ENCODE peak calls at places on chromosomes 2 and 18, in four cellular contexts. L is gastrocnemius medialis, H is stomach, T is retinal pigment epithelial cell. S is an unnamed sample.

GRCh38 chr2:134359367-134360081 is 105.7 kb downstream of the MGAT5 start:
- DNase-seq in L (no peak), H (no peak), T (no peak), S (no peak)

GRCh38 chr18:13036622-13037320 is 45.6 kb downstream of the CEP192 start:
- DNase-seq in L (no peak), H (no peak), T (no peak), S (no peak)

GRCh38 chr18:63366270-63366990 is 576 bp downstream of the KDSR start:
- DNase-seq in L (peak), H (peak), T (no peak), S (peak)

GRCh38 chr2:110854355-110855081 is 122.1 kb downstream of the ACOXL start:
- DNase-seq in L (no peak), H (no peak), T (no peak), S (no peak)

GRCh38 chr2:236919209-236919608 is 166.5 kb upstream of the COPS8 start:
- DNase-seq in L (no peak), H (no peak), T (no peak), S (no peak)

GRCh38 chr2:54859997-54860701 is 136.7 kb downstream of the EML6 start:
- DNase-seq in L (no peak), H (no peak), T (peak), S (no peak)

GRCh38 chr2:67295851-67296250 is 101.3 kb upstream of the ETAA1 start:
- DNase-seq in L (no peak), H (no peak), T (no peak), S (no peak)

GRCh38 chr2:200138386-200139184 is 167.9 kb upstream of the SPATS2L start:
- DNase-seq in L (no peak), H (no peak), T (no peak), S (no peak)

GRCh38 chr2:179273461-179273962 is 8.9 kb upstream of the SESTD1 start:
- DNase-seq in L (no peak), H (no peak), T (no peak), S (no peak)

GRCh38 chr18:48034651-48035555 is 104.4 kb upstream of the SMAD2 start:
- DNase-seq in L (no peak), H (no peak), T (no peak), S (no peak)

GRCh38 chr18:10164241-10165160 is 250.7 kb downstream of the VAPA start:
- DNase-seq in L (no peak), H (no peak), T (no peak), S (no peak)

GRCh38 chr18:76914796-76915195 is 92.4 kb downstream of the ZNF236 start:
- DNase-seq in L (no peak), H (no peak), T (no peak), S (no peak)

GRCh38 chr2:205769494-205769848 is 87.2 kb downstream of the NRP2 start:
- DNase-seq in L (no peak), H (no peak), T (peak), S (no peak)

GRCh38 chr2:217977840-217978535 is 24.8 kb downstream of the TNS1 start:
- DNase-seq in L (no peak), H (no peak), T (no peak), S (no peak)

GRCh38 chr2:237661799-237662328 is 34.5 kb downstream of the LRRFIP1 start:
- DNase-seq in L (no peak), H (no peak), T (no peak), S (no peak)

GRCh38 chr2:73982140-73982617 is 2.5 kb upstream of the TET3 start:
- DNase-seq in L (no peak), H (peak), T (no peak), S (no peak)

GRCh38 chr18:10122116-10122515 is 208.3 kb downstream of the VAPA start:
- DNase-seq in L (peak), H (no peak), T (peak), S (no peak)

GRCh38 chr2:66790651-66791181 is 355.8 kb downstream of the MEIS1 start:
- DNase-seq in L (no peak), H (no peak), T (no peak), S (no peak)

GRCh38 chr2:99336780-99337163 is 417 bp upstream of the EIF5B start:
- DNase-seq in L (no peak), H (no peak), T (no peak), S (no peak)

GRCh38 chr2:145617906-145618305 is 1098.0 kb upstream of the ZEB2 start:
- DNase-seq in L (no peak), H (no peak), T (no peak), S (no peak)